ENCODE peak calls at places on chromosomes 12 and 14, in eight cellular contexts. One of them, this sample, is unnamed.
A peak's percentile ranks its signal among the peaks of the same experiment; 100 is the strongest.

GRCh38 chr12:92034858-92035401 is 110.7 kb downstream of the BTG1 start:
- DNase-seq in M059J: peak; percentile 80
- DNase-seq in bronchial epithelial cell: peak; percentile 97
- DNase-seq in stimulated activated CD4-positive, alpha-beta T cell treated with anti-CD3 and anti-CD28 coated beads, Interleukin-15, amount 100 ng/mL, for 1 hour: no peak
- DNase-seq in activated T-cell treated with anti-CD3 and anti-CD28 coated beads, Interleukin-2, amount 50 U/mL, for 1 hour: peak; percentile 59
- DNase-seq in fibroblast of mammary gland: peak; percentile 95
- DNase-seq in activated naive CD8-positive, alpha-beta T cell treated with anti-CD3 and anti-CD28 coated beads, Interleukin-2, amount 50 U/mL, for 24 hours: peak; percentile 40
- DNase-seq in GM10248: peak; percentile 30
- DNase-seq in this sample: peak; percentile 77

GRCh38 chr14:52949711-52950409 is 990 bp downstream of the FERMT2 start:
- DNase-seq in M059J: peak; percentile 71
- DNase-seq in bronchial epithelial cell: peak; percentile 61
- DNase-seq in GM10248: no peak
- DNase-seq in fibroblast of mammary gland: peak; percentile 64
- DNase-seq in activated naive CD8-positive, alpha-beta T cell treated with anti-CD3 and anti-CD28 coated beads, Interleukin-2, amount 50 U/mL, for 24 hours: peak; percentile 4
- DNase-seq in stimulated activated CD4-positive, alpha-beta T cell treated with anti-CD3 and anti-CD28 coated beads, Interleukin-15, amount 100 ng/mL, for 1 hour: no peak
- DNase-seq in activated T-cell treated with anti-CD3 and anti-CD28 coated beads, Interleukin-2, amount 50 U/mL, for 1 hour: no peak
- DNase-seq in this sample: peak; percentile 61

GRCh38 chr12:20555771-20556170 is 139.4 kb upstream of the SLCO1C1 start:
- DNase-seq in M059J: no peak
- DNase-seq in stimulated activated CD4-positive, alpha-beta T cell treated with anti-CD3 and anti-CD28 coated beads, Interleukin-15, amount 100 ng/mL, for 1 hour: no peak
- DNase-seq in activated naive CD8-positive, alpha-beta T cell treated with anti-CD3 and anti-CD28 coated beads, Interleukin-2, amount 50 U/mL, for 24 hours: no peak
- DNase-seq in bronchial epithelial cell: peak; percentile 53
- DNase-seq in activated T-cell treated with anti-CD3 and anti-CD28 coated beads, Interleukin-2, amount 50 U/mL, for 1 hour: no peak
- DNase-seq in fibroblast of mammary gland: peak; percentile 3
- DNase-seq in GM10248: no peak
- DNase-seq in this sample: no peak

GRCh38 chr12:21476949-21477348 is 24.5 kb downstream of the RECQL start:
- DNase-seq in bronchial epithelial cell: peak; percentile 54
- DNase-seq in M059J: peak; percentile 34
- DNase-seq in fibroblast of mammary gland: peak; percentile 83
- DNase-seq in GM10248: no peak
- DNase-seq in activated naive CD8-positive, alpha-beta T cell treated with anti-CD3 and anti-CD28 coated beads, Interleukin-2, amount 50 U/mL, for 24 hours: no peak
- DNase-seq in stimulated activated CD4-positive, alpha-beta T cell treated with anti-CD3 and anti-CD28 coated beads, Interleukin-15, amount 100 ng/mL, for 1 hour: no peak
- DNase-seq in activated T-cell treated with anti-CD3 and anti-CD28 coated beads, Interleukin-2, amount 50 U/mL, for 1 hour: no peak
- DNase-seq in this sample: peak; percentile 40

GRCh38 chr12:82299617-82300016 is 58.6 kb downstream of the CCDC59 start:
- DNase-seq in M059J: no peak
- DNase-seq in activated naive CD8-positive, alpha-beta T cell treated with anti-CD3 and anti-CD28 coated beads, Interleukin-2, amount 50 U/mL, for 24 hours: no peak
- DNase-seq in stimulated activated CD4-positive, alpha-beta T cell treated with anti-CD3 and anti-CD28 coated beads, Interleukin-15, amount 100 ng/mL, for 1 hour: no peak
- DNase-seq in GM10248: no peak
- DNase-seq in fibroblast of mammary gland: peak; percentile 1
- DNase-seq in activated T-cell treated with anti-CD3 and anti-CD28 coated beads, Interleukin-2, amount 50 U/mL, for 1 hour: no peak
- DNase-seq in bronchial epithelial cell: peak; percentile 8
- DNase-seq in this sample: peak; percentile 53

GRCh38 chr12:27969011-27969900 is 3.3 kb downstream of the PTHLH start:
- DNase-seq in activated T-cell treated with anti-CD3 and anti-CD28 coated beads, Interleukin-2, amount 50 U/mL, for 1 hour: no peak
- DNase-seq in activated naive CD8-positive, alpha-beta T cell treated with anti-CD3 and anti-CD28 coated beads, Interleukin-2, amount 50 U/mL, for 24 hours: peak; percentile 8
- DNase-seq in GM10248: no peak
- DNase-seq in stimulated activated CD4-positive, alpha-beta T cell treated with anti-CD3 and anti-CD28 coated beads, Interleukin-15, amount 100 ng/mL, for 1 hour: no peak
- DNase-seq in fibroblast of mammary gland: peak; percentile 21
- DNase-seq in M059J: peak; percentile 68
- DNase-seq in bronchial epithelial cell: no peak
- DNase-seq in this sample: peak; percentile 34

GRCh38 chr12:20440408-20440807 is 72.1 kb downstream of the PDE3A start:
- DNase-seq in M059J: no peak
- DNase-seq in fibroblast of mammary gland: no peak
- DNase-seq in stimulated activated CD4-positive, alpha-beta T cell treated with anti-CD3 and anti-CD28 coated beads, Interleukin-15, amount 100 ng/mL, for 1 hour: no peak
- DNase-seq in bronchial epithelial cell: no peak
- DNase-seq in GM10248: no peak
- DNase-seq in activated T-cell treated with anti-CD3 and anti-CD28 coated beads, Interleukin-2, amount 50 U/mL, for 1 hour: no peak
- DNase-seq in activated naive CD8-positive, alpha-beta T cell treated with anti-CD3 and anti-CD28 coated beads, Interleukin-2, amount 50 U/mL, for 24 hours: no peak
- DNase-seq in this sample: no peak

GRCh38 chr12:120944645-120945217 is 33.6 kb upstream of the HNF1A start:
- DNase-seq in stimulated activated CD4-positive, alpha-beta T cell treated with anti-CD3 and anti-CD28 coated beads, Interleukin-15, amount 100 ng/mL, for 1 hour: peak; percentile 57
- DNase-seq in bronchial epithelial cell: peak; percentile 35
- DNase-seq in fibroblast of mammary gland: peak; percentile 41
- DNase-seq in activated T-cell treated with anti-CD3 and anti-CD28 coated beads, Interleukin-2, amount 50 U/mL, for 1 hour: peak; percentile 68
- DNase-seq in M059J: peak; percentile 38
- DNase-seq in activated naive CD8-positive, alpha-beta T cell treated with anti-CD3 and anti-CD28 coated beads, Interleukin-2, amount 50 U/mL, for 24 hours: peak; percentile 82
- DNase-seq in GM10248: peak; percentile 67
- DNase-seq in this sample: peak; percentile 57

GRCh38 chr12:46470039-46470627 is 97.6 kb upstream of the SLC38A2 start:
- DNase-seq in activated naive CD8-positive, alpha-beta T cell treated with anti-CD3 and anti-CD28 coated beads, Interleukin-2, amount 50 U/mL, for 24 hours: peak; percentile 40
- DNase-seq in M059J: no peak
- DNase-seq in activated T-cell treated with anti-CD3 and anti-CD28 coated beads, Interleukin-2, amount 50 U/mL, for 1 hour: no peak
- DNase-seq in stimulated activated CD4-positive, alpha-beta T cell treated with anti-CD3 and anti-CD28 coated beads, Interleukin-15, amount 100 ng/mL, for 1 hour: no peak
- DNase-seq in GM10248: no peak
- DNase-seq in bronchial epithelial cell: no peak
- DNase-seq in fibroblast of mammary gland: no peak
- DNase-seq in this sample: no peak

GRCh38 chr14:75752907-75753594 is 92.0 kb downstream of the TTLL5 start:
- DNase-seq in activated T-cell treated with anti-CD3 and anti-CD28 coated beads, Interleukin-2, amount 50 U/mL, for 1 hour: no peak
- DNase-seq in M059J: no peak
- DNase-seq in bronchial epithelial cell: no peak
- DNase-seq in fibroblast of mammary gland: peak; percentile 30
- DNase-seq in GM10248: no peak
- DNase-seq in stimulated activated CD4-positive, alpha-beta T cell treated with anti-CD3 and anti-CD28 coated beads, Interleukin-15, amount 100 ng/mL, for 1 hour: no peak
- DNase-seq in activated naive CD8-positive, alpha-beta T cell treated with anti-CD3 and anti-CD28 coated beads, Interleukin-2, amount 50 U/mL, for 24 hours: no peak
- DNase-seq in this sample: no peak

GRCh38 chr12:92080390-92081285 is 65.0 kb downstream of the BTG1 start:
- DNase-seq in activated naive CD8-positive, alpha-beta T cell treated with anti-CD3 and anti-CD28 coated beads, Interleukin-2, amount 50 U/mL, for 24 hours: no peak
- DNase-seq in GM10248: no peak
- DNase-seq in activated T-cell treated with anti-CD3 and anti-CD28 coated beads, Interleukin-2, amount 50 U/mL, for 1 hour: no peak
- DNase-seq in fibroblast of mammary gland: peak; percentile 96
- DNase-seq in stimulated activated CD4-positive, alpha-beta T cell treated with anti-CD3 and anti-CD28 coated beads, Interleukin-15, amount 100 ng/mL, for 1 hour: no peak
- DNase-seq in M059J: peak; percentile 99
- DNase-seq in bronchial epithelial cell: peak; percentile 94
- DNase-seq in this sample: peak; percentile 96

GRCh38 chr12:5580911-5581488 is 149.1 kb downstream of the NTF3 start:
- DNase-seq in bronchial epithelial cell: no peak
- DNase-seq in GM10248: no peak
- DNase-seq in activated T-cell treated with anti-CD3 and anti-CD28 coated beads, Interleukin-2, amount 50 U/mL, for 1 hour: no peak
- DNase-seq in activated naive CD8-positive, alpha-beta T cell treated with anti-CD3 and anti-CD28 coated beads, Interleukin-2, amount 50 U/mL, for 24 hours: no peak
- DNase-seq in fibroblast of mammary gland: no peak
- DNase-seq in M059J: no peak
- DNase-seq in stimulated activated CD4-positive, alpha-beta T cell treated with anti-CD3 and anti-CD28 coated beads, Interleukin-15, amount 100 ng/mL, for 1 hour: no peak
- DNase-seq in this sample: no peak

GRCh38 chr12:68080577-68080976 is 79.0 kb downstream of the IFNG start:
- DNase-seq in activated T-cell treated with anti-CD3 and anti-CD28 coated beads, Interleukin-2, amount 50 U/mL, for 1 hour: no peak
- DNase-seq in GM10248: no peak
- DNase-seq in activated naive CD8-positive, alpha-beta T cell treated with anti-CD3 and anti-CD28 coated beads, Interleukin-2, amount 50 U/mL, for 24 hours: peak; percentile 30
- DNase-seq in stimulated activated CD4-positive, alpha-beta T cell treated with anti-CD3 and anti-CD28 coated beads, Interleukin-15, amount 100 ng/mL, for 1 hour: no peak
- DNase-seq in bronchial epithelial cell: no peak
- DNase-seq in M059J: no peak
- DNase-seq in fibroblast of mammary gland: no peak
- DNase-seq in this sample: no peak

GRCh38 chr14:31926123-31926522 is 151.0 kb upstream of the ARHGAP5 start:
- DNase-seq in stimulated activated CD4-positive, alpha-beta T cell treated with anti-CD3 and anti-CD28 coated beads, Interleukin-15, amount 100 ng/mL, for 1 hour: no peak
- DNase-seq in activated T-cell treated with anti-CD3 and anti-CD28 coated beads, Interleukin-2, amount 50 U/mL, for 1 hour: no peak
- DNase-seq in bronchial epithelial cell: peak; percentile 57
- DNase-seq in fibroblast of mammary gland: peak; percentile 65
- DNase-seq in GM10248: peak; percentile 57
- DNase-seq in activated naive CD8-positive, alpha-beta T cell treated with anti-CD3 and anti-CD28 coated beads, Interleukin-2, amount 50 U/mL, for 24 hours: peak; percentile 8
- DNase-seq in M059J: peak; percentile 41
- DNase-seq in this sample: peak; percentile 58